ENCODE peak calls at places on chromosomes 12 and 14, in four cellular contexts. T is A549, F is body of pancreas, X is ovary. Y is an unnamed sample.

GRCh38 chr12:79549531-79550271 is 141.1 kb downstream of the PAWR start:
- DNase-seq in T (peak), F (no peak), X (no peak), Y (no peak)

GRCh38 chr12:31235868-31236395 is 90.0 kb downstream of the SINHCAF start:
- DNase-seq in T (no peak), F (no peak), X (no peak), Y (no peak)

GRCh38 chr12:75721231-75721641 is 209.8 kb upstream of the KRR1 start:
- DNase-seq in T (no peak), F (no peak), X (no peak), Y (no peak)

GRCh38 chr12:105330938-105331804 is 680 bp downstream of the C12orf75 start:
- DNase-seq in T (peak), F (peak), X (peak), Y (no peak)

GRCh38 chr14:29930283-29930682 is 2.6 kb upstream of the PRKD1 start:
- DNase-seq in T (no peak), F (no peak), X (no peak), Y (peak)

GRCh38 chr12:4908694-4909396 is 860 bp upstream of the KCNA1 start:
- DNase-seq in T (no peak), F (no peak), X (no peak), Y (no peak)

GRCh38 chr14:100076630-100077029 is 11.4 kb downstream of the EVL start:
- DNase-seq in T (no peak), F (peak), X (no peak), Y (no peak)

GRCh38 chr14:63460594-63461132 is 82.5 kb downstream of the PPP2R5E start:
- DNase-seq in T (no peak), F (no peak), X (no peak), Y (no peak)

GRCh38 chr14:104879983-104880565 is 15.0 kb downstream of the CEP170B start:
- DNase-seq in T (no peak), F (no peak), X (no peak), Y (no peak)

GRCh38 chr12:55619352-55620138 is 17.1 kb upstream of the OR10P1 start:
- DNase-seq in T (peak), F (peak), X (no peak), Y (peak)

GRCh38 chr14:79136437-79137430 is 966.6 kb downstream of the NRXN3 start:
- DNase-seq in T (no peak), F (no peak), X (no peak), Y (no peak)

GRCh38 chr12:42373669-42374068 is 47.7 kb downstream of the PPHLN1 start:
- DNase-seq in T (no peak), F (no peak), X (no peak), Y (no peak)

GRCh38 chr12:125254856-125255255 is 189.6 kb downstream of the AACS start:
- DNase-seq in T (no peak), F (no peak), X (no peak), Y (no peak)

GRCh38 chr14:33165144-33165925 is 226.7 kb downstream of the NPAS3 start:
- DNase-seq in T (no peak), F (no peak), X (no peak), Y (peak)

GRCh38 chr12:91250273-91250672 is 67.7 kb upstream of the DCN start:
- DNase-seq in T (no peak), F (no peak), X (no peak), Y (no peak)

GRCh38 chr12:90111646-90112565 is 403.3 kb upstream of the ATP2B1 start:
- DNase-seq in T (no peak), F (no peak), X (no peak), Y (no peak)

GRCh38 chr14:80637726-80638619 is 303.6 kb downstream of the CEP128 start:
- DNase-seq in T (no peak), F (no peak), X (no peak), Y (no peak)

GRCh38 chr12:43069768-43070221 is 480.2 kb upstream of the PRICKLE1 start:
- DNase-seq in T (no peak), F (peak), X (peak), Y (no peak)

GRCh38 chr12:41743835-41744234 is 400.8 kb downstream of the GXYLT1 start:
- DNase-seq in T (peak), F (no peak), X (no peak), Y (no peak)

GRCh38 chr14:75283162-75283883 is 4.7 kb downstream of the FOS start:
- DNase-seq in T (peak), F (peak), X (no peak), Y (no peak)

GRCh38 chr12:83378186-83378727 is 691.6 kb downstream of the TMTC2 start:
- DNase-seq in T (no peak), F (no peak), X (no peak), Y (no peak)

GRCh38 chr12:120588948-120589930 is 8.0 kb upstream of the POP5 start:
- DNase-seq in T (no peak), F (no peak), X (peak), Y (no peak)

GRCh38 chr12:49273726-49274395 is 9.0 kb downstream of the TUBA1C start:
- DNase-seq in T (no peak), F (no peak), X (no peak), Y (no peak)
- TF ChIP-seq POLR2A in T (no peak), F (no peak), X (no peak), Y (no peak)

GRCh38 chr12:24427776-24428175 is 478.3 kb upstream of the SOX5 start:
- DNase-seq in T (no peak), F (no peak), X (no peak), Y (no peak)
- TF ChIP-seq POLR2A in T (no peak), F (no peak), X (no peak), Y (no peak)

DNA sequence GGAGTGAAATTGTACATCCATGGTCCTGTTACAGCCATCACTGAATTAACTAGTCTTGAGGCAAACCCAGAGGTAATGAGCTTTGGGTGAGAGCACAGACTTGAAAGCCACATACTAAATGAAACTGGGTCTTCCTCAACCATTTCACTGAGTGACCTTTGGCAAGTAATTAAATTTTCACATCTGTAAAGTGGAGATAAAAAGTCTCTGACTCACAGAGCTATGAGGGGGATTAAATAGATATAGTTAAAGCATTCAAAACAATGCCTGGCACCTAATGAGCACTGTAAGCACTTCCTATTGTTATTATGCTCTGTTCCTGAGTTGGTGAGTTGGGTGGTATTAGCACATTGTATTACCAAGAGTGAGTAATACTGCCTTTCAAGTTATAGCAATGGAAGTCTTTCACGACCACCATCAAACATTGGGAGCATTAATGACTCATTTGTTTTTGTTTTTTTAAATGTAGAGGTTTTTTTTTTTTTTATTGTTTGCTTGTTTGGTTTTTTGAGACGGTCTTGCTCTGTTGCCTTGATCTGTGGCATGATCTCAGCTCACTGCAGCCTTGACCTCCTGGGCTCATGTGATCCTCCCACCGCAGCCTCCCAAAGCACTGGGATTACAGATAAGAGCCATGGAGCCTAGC is 12.5 kb upstream of the STRN3 start:
- DNase-seq in T (no peak), F (no peak), X (no peak), Y (no peak)
- TF ChIP-seq POLR2A in T (no peak), F (no peak), X (no peak), Y (no peak)

GRCh38 chr14:54725998-54726397 is 159.1 kb downstream of the SAMD4A start:
- DNase-seq in T (no peak), F (no peak), X (no peak), Y (no peak)

GRCh38 chr14:54727929-54728328 is 161.0 kb downstream of the SAMD4A start:
- DNase-seq in T (no peak), F (no peak), X (no peak), Y (no peak)

GRCh38 chr14:54724772-54725325 is 157.9 kb downstream of the SAMD4A start:
- DNase-seq in T (no peak), F (no peak), X (no peak), Y (no peak)

GRCh38 chr14:54730156-54730961 is 163.4 kb downstream of the SAMD4A start:
- DNase-seq in T (peak), F (peak), X (no peak), Y (no peak)

GRCh38 chr14:54728700-54729527 is 162.0 kb downstream of the SAMD4A start:
- DNase-seq in T (no peak), F (no peak), X (no peak), Y (no peak)
- TF ChIP-seq POLR2A in T (no peak), F (no peak), X (no peak), Y (no peak)

DNA sequence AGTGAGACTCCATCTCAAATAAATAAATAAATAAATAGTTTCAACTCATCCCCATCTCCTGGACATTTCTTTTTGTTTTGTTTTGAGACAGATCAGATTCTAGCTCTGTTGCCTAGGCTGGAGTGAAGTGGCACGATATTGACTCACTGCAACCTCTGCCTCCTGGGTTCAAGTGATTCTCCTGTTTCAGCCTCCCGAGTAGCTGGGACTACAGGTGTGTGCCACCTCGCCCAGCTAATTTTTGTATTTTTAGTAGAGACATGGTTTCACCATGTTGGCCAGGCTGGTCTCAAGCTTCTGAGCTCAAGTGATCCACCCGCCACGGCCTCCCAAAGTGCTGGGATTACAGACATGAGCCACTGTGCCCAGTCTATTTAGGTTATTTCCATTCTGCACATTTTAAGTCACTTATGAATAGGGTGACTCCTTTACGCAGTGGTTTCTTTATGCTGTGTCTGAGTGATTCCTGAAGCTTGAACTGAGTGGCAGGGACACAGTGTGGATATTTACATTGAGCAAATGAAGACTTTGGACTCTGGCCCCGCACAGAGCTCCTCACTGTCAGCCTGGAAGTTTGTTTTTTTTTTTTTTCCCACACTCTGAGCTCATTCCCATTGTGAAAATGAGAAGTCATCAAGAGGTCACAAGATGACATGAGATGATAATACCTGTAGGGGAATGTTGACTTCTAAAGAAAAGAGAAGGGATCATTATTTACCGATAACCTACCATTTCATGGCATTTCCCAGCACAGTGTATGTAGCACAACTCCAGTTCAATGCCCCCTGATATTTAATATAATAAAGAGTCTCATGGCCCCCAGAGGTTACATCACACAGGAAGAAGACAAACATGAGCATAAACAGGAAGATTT is 72.6 kb downstream of the TBX3 start:
- DNase-seq in T (peak), F (no peak), X (no peak), Y (no peak)
- TF ChIP-seq POLR2A in T (no peak), F (no peak), X (no peak), Y (no peak)

GRCh38 chr14:21437063-21437901 is 18.6 kb downstream of the CHD8 start:
- DNase-seq in T (peak), F (peak), X (peak), Y (peak)
- TF ChIP-seq POLR2A in T (peak), F (peak), X (peak), Y (peak)

DNA sequence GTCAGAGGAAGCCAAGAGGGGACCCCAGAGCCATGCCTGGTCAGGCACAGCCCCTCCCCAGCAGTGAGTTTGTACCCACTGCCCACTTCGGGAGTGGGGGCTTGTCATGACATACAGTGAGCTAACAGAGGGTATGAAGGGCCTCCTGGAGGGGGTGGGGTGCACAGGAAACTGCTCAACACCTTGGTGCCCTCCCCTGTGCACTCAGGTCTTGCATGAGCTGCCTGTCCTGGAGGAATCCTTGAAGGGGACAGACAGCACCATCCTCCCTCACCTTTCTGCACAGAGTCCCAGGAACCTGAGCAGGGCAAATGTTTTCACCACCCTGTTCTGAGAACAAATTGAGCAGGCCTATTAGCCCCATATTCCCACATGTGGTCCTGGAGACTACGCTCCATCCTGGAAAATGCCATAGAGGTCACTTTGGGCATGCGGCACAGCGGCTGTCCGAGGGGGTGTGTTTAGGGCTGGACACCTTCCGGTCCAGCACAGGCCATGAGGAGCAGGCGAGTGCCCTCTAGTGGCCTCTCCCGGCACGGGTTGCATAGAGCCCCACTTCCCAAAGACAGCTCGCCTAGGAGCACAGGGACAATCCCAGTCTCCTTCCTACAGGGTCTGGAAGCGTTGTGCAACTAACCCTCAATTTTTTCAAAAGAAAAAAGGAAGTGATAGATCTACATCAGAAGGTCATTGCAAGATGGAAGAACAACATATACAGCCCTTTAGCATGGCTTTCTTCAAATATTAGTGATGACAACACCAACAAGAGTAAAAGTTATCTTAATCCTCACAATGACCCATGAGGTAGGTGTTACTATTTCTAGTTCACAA is 31.9 kb upstream of the ZFP36L1 start:
- DNase-seq in T (peak), F (peak), X (peak), Y (peak)
- TF ChIP-seq POLR2A in T (no peak), F (no peak), X (no peak), Y (no peak)

Y was measured in H54.